ENCODE peak calls at places on chromosomes 1 and 21, in nine cellular contexts. T is BJ; U is activated naive CD8-positive, alpha-beta T cell treated with anti-CD3 and anti-CD28 coated beads, Interleukin-2, amount 50 U/mL, for 24 hours; M is NCI-H748 treated with DMSO at 0.1 percent for 48 hours; A is PC-3; S is amniotic stem cell; E is A673; W is caudate nucleus; C is stimulated activated CD8-positive, alpha-beta memory T cell treated with anti-CD3 and anti-CD28 coated beads, Interleukin-12 subunit alpha, Interleukin-12 subunit beta, amount 100 ng/mL, for 4 hours. F is an unnamed sample.

GRCh38 chr21:42530167-42530518 is 16.5 kb downstream of the SLC37A1 start:
- DNase-seq in C (no peak), M (no peak), W (no peak), T (no peak), E (no peak), U (no peak), A (no peak), S (no peak), F (no peak)

GRCh38 chr1:18178125-18178524 is 70.5 kb downstream of the IGSF21 start:
- DNase-seq in W (no peak), M (no peak), A (no peak), E (no peak), T (no peak), S (no peak), C (no peak), U (no peak), F (no peak)

GRCh38 chr21:34693192-34693810 is 24.5 kb downstream of the CLIC6 start:
- DNase-seq in A (peak; percentile 83), S (peak; percentile 40), E (peak; percentile 76), W (no peak), C (no peak), T (no peak), M (peak; percentile 56), U (peak; percentile 45), F (peak; percentile 39)

GRCh38 chr1:162878000-162878596 is 17.1 kb upstream of the CCDC190 start:
- DNase-seq in C (no peak), S (peak; percentile 52), A (peak; percentile 93), T (no peak), M (peak; percentile 65), E (peak; percentile 87), W (no peak), U (peak; percentile 31), F (no peak)

GRCh38 chr1:221494670-221495069 is 247.2 kb downstream of the DUSP10 start:
- DNase-seq in S (no peak), C (no peak), T (no peak), U (no peak), E (no peak), M (no peak), W (no peak), A (peak; percentile 66), F (no peak)

GRCh38 chr1:55904541-55904940 is 674.8 kb downstream of the PLPP3 start:
- DNase-seq in A (no peak), C (no peak), M (no peak), U (no peak), S (no peak), W (no peak), T (no peak), E (no peak), F (no peak)

GRCh38 chr1:119083980-119084379 is 56.5 kb downstream of the WARS2 start:
- DNase-seq in C (no peak), M (no peak), T (no peak), U (no peak), E (no peak), A (no peak), S (no peak), W (no peak), F (no peak)

GRCh38 chr1:94617957-94618739 is 76.6 kb upstream of the F3 start:
- DNase-seq in W (no peak), C (no peak), S (no peak), A (no peak), U (no peak), T (no peak), E (no peak), M (no peak), F (no peak)

GRCh38 chr1:114235956-114236355 is 82.3 kb upstream of the SYT6 start:
- DNase-seq in T (no peak), W (no peak), A (peak; percentile 10), C (no peak), U (no peak), M (no peak), S (no peak), E (no peak), F (no peak)

GRCh38 chr21:40511976-40512375 is 335.0 kb downstream of the DSCAM start:
- DNase-seq in S (peak; percentile 14), C (no peak), U (no peak), E (no peak), M (no peak), A (peak; percentile 71), W (no peak), T (no peak), F (no peak)

GRCh38 chr1:15386128-15386824 is 23.4 kb upstream of the EFHD2 start:
- DNase-seq in S (no peak), W (no peak), T (no peak), A (no peak), E (no peak), M (no peak), C (no peak), U (peak; percentile 25), F (no peak)

GRCh38 chr1:43644558-43644957 is 5.4 kb upstream of the KDM4A start:
- DNase-seq in C (no peak), S (no peak), M (no peak), A (no peak), E (no peak), W (no peak), U (no peak), T (no peak), F (no peak)

GRCh38 chr1:109148838-109149555 is 35.1 kb downstream of the ELAPOR1 start:
- DNase-seq in C (no peak), S (no peak), M (peak; percentile 60), T (no peak), E (peak; percentile 53), U (no peak), A (no peak), W (no peak), F (no peak)

GRCh38 chr1:12380316-12381249 is 150.8 kb downstream of the VPS13D start:
- DNase-seq in A (peak; percentile 61), U (no peak), S (no peak), M (no peak), C (no peak), T (no peak), W (no peak), E (peak; percentile 10), F (no peak)

GRCh38 chr1:105210747-105211146 is 1461.0 kb downstream of the AMY1C start:
- DNase-seq in E (no peak), S (no peak), W (no peak), T (no peak), U (no peak), A (no peak), C (no peak), M (no peak), F (no peak)

GRCh38 chr1:111779546-111779945 is 23.8 kb downstream of the DDX20 start:
- DNase-seq in T (no peak), C (no peak), U (no peak), A (no peak), W (no peak), E (no peak), M (no peak), S (no peak), F (no peak)

GRCh38 chr1:211947396-211948295 is 87.7 kb downstream of the INTS7 start:
- DNase-seq in T (no peak), A (no peak), E (no peak), S (no peak), M (peak; percentile 92), U (no peak), W (no peak), C (no peak), F (no peak)

GRCh38 chr1:33163621-33164071 is 18.2 kb downstream of the TRIM62 start:
- DNase-seq in M (no peak), T (no peak), C (no peak), S (no peak), E (no peak), A (no peak), W (no peak), U (no peak), F (no peak)

GRCh38 chr1:209926045-209926444 is 12.0 kb upstream of the SYT14 start:
- DNase-seq in C (no peak), S (peak; percentile 58), E (peak; percentile 99), U (no peak), W (no peak), T (peak; percentile 62), M (peak; percentile 30), A (peak; percentile 84), F (no peak)

GRCh38 chr21:42515708-42516502 is 2.3 kb downstream of the SLC37A1 start:
- DNase-seq in S (no peak), C (no peak), A (peak; percentile 97), U (no peak), M (peak; percentile 84), T (no peak), W (no peak), E (peak; percentile 34), F (no peak)

GRCh38 chr1:78491311-78492071 is 717 bp downstream of the PTGFR start:
- DNase-seq in S (peak; percentile 69), C (no peak), W (no peak), T (no peak), U (no peak), E (peak; percentile 59), A (peak; percentile 58), M (no peak), F (no peak)